ENCODE peak calls at places on chromosomes 4 and X, in six cellular contexts. T is midbrain, D is T-helper 2 cell, M is EH, R is GM12878, L is M059J. A is an unnamed sample.

GRCh38 chr4:177182156-177182555 is 127.5 kb upstream of the NEIL3 start:
- DNase-seq in T (no peak), D (no peak), M (peak; percentile 80), R (no peak), L (no peak), A (no peak)

GRCh38 chr4:174631901-174632758 is 109.8 kb upstream of the HPGD start:
- DNase-seq in T (peak; percentile 55), D (no peak), M (peak; percentile 39), R (no peak), L (peak; percentile 60), A (no peak)

GRCh38 chr4:82691431-82691830 is 107.2 kb downstream of the SCD5 start:
- DNase-seq in T (no peak), D (no peak), M (peak; percentile 32), R (no peak), L (no peak), A (no peak)

GRCh38 chrX:56994375-56995270 is 718 bp downstream of the SPIN3 start:
- DNase-seq in T (peak; percentile 40), D (no peak), M (no peak), R (no peak), L (no peak), A (no peak)

GRCh38 chr4:122612540-122612939 is 8.3 kb downstream of the IL21 start:
- DNase-seq in T (no peak), D (no peak), M (peak; percentile 13), R (no peak), L (no peak), A (no peak)

GRCh38 chr4:159946983-159947645 is 844.2 kb downstream of the RAPGEF2 start:
- DNase-seq in T (peak; percentile 60), D (no peak), M (peak; percentile 42), R (peak; percentile 2), L (peak; percentile 56), A (no peak)

GRCh38 chr4:137083571-137083970 is 448.7 kb downstream of the PCDH18 start:
- DNase-seq in T (no peak), D (no peak), M (peak; percentile 52), R (no peak), L (no peak), A (no peak)

GRCh38 chr4:67483868-67484602 is 61.3 kb downstream of the CENPC start:
- DNase-seq in T (no peak), D (no peak), M (peak; percentile 67), R (no peak), L (peak; percentile 7), A (no peak)

GRCh38 chr4:1985287-1985686 is 23.5 kb downstream of the NELFA start:
- DNase-seq in T (no peak), D (no peak), M (no peak), R (no peak), L (no peak), A (no peak)

GRCh38 chr4:31058656-31059055 is 338.5 kb downstream of the PCDH7 start:
- DNase-seq in T (peak; percentile 9), D (no peak), M (no peak), R (no peak), L (no peak), A (no peak)

GRCh38 chr4:64465263-64465662 is 56.0 kb upstream of the TECRL start:
- DNase-seq in T (no peak), D (no peak), M (no peak), R (no peak), L (no peak), A (no peak)

GRCh38 chr4:44538534-44538933 is 89.9 kb upstream of the KCTD8 start:
- DNase-seq in T (no peak), D (no peak), M (no peak), R (no peak), L (no peak), A (no peak)

GRCh38 chr4:107183155-107183774 is 147.2 kb upstream of the DKK2 start:
- DNase-seq in T (peak; percentile 44), D (no peak), M (peak; percentile 66), R (peak; percentile 3), L (peak; percentile 55), A (peak; percentile 0)

GRCh38 chr4:185965456-185966384 is 103.2 kb upstream of the TLR3 start:
- DNase-seq in T (no peak), D (no peak), M (no peak), R (peak; percentile 3), L (peak; percentile 3), A (no peak)

GRCh38 chrX:46294234-46294633 is 251.0 kb downstream of the ZNF674 start:
- DNase-seq in T (no peak), D (no peak), M (peak; percentile 80), R (no peak), L (peak; percentile 91), A (no peak)

GRCh38 chrX:23327104-23327503 is 7.5 kb upstream of the PTCHD1 start:
- DNase-seq in T (no peak), D (no peak), M (no peak), R (no peak), L (no peak), A (no peak)

GRCh38 chr4:145061325-145061920 is 36.6 kb downstream of the ANAPC10 start:
- DNase-seq in T (peak; percentile 49), D (no peak), M (peak; percentile 64), R (no peak), L (peak; percentile 40), A (no peak)

GRCh38 chr4:1170156-1170804 is 2.1 kb downstream of the SPON2 start:
- DNase-seq in T (no peak), D (no peak), M (no peak), R (no peak), L (no peak), A (no peak)

GRCh38 chr4:156971168-156971601 is 414 bp downstream of the PDGFC start:
- DNase-seq in T (no peak), D (no peak), M (no peak), R (no peak), L (no peak), A (no peak)

GRCh38 chr4:22343606-22344005 is 172.3 kb downstream of the ADGRA3 start:
- DNase-seq in T (no peak), D (no peak), M (no peak), R (no peak), L (no peak), A (no peak)

GRCh38 chr4:13601060-13601459 is 26.5 kb downstream of the BOD1L1 start:
- DNase-seq in T (no peak), D (no peak), M (no peak), R (peak; percentile 32), L (no peak), A (no peak)

GRCh38 chr4:113784497-113785254 is 23.1 kb upstream of the CAMK2D start:
- DNase-seq in T (no peak), D (no peak), M (peak; percentile 97), R (no peak), L (peak; percentile 96), A (no peak)

GRCh38 chr4:54281060-54281781 is 52.1 kb downstream of the PDGFRA start:
- DNase-seq in T (no peak), D (no peak), M (peak; percentile 96), R (no peak), L (peak; percentile 91), A (no peak)

GRCh38 chrX:114075073-114075673 is 508.7 kb upstream of the HTR2C start:
- DNase-seq in T (no peak), D (no peak), M (no peak), R (no peak), L (no peak), A (no peak)

GRCh38 chrX:10010686-10011085 is 43.5 kb downstream of the CLDN34 start:
- DNase-seq in T (no peak), D (no peak), M (peak; percentile 63), R (no peak), L (peak; percentile 73), A (no peak)

GRCh38 chrX:107561468-107562215 is 66.7 kb upstream of the PRPS1 start:
- DNase-seq in T (no peak), D (no peak), M (peak; percentile 49), R (no peak), L (no peak), A (no peak)

GRCh38 chr4:156169011-156169410 is 215.3 kb upstream of the CTSO start:
- DNase-seq in T (no peak), D (no peak), M (peak; percentile 80), R (no peak), L (peak; percentile 87), A (no peak)

GRCh38 chr4:8295471-8295870 is 25.9 kb downstream of the HTRA3 start:
- DNase-seq in T (no peak), D (no peak), M (no peak), R (no peak), L (no peak), A (no peak)

GRCh38 chrX:15863944-15864491 is 9.4 kb upstream of the AP1S2 start:
- DNase-seq in T (peak; percentile 10), D (no peak), M (no peak), R (no peak), L (no peak), A (no peak)

GRCh38 chr4:77734928-77735327 is 84.2 kb downstream of the CNOT6L start:
- DNase-seq in T (no peak), D (no peak), M (peak; percentile 70), R (peak; percentile 52), L (peak; percentile 77), A (no peak)

GRCh38 chr4:77332696-77333270 is 175.8 kb downstream of the CCNG2 start:
- DNase-seq in T (no peak), D (no peak), M (no peak), R (no peak), L (no peak), A (no peak)

GRCh38 chr4:139901516-139902327 is 236.1 kb downstream of the MGST2 start:
- DNase-seq in T (peak; percentile 47), D (no peak), M (peak; percentile 45), R (no peak), L (peak; percentile 25), A (no peak)

GRCh38 chrX:97308161-97308560 is 424.5 kb downstream of the RPA4 start:
- DNase-seq in T (no peak), D (no peak), M (peak; percentile 76), R (no peak), L (peak; percentile 57), A (no peak)

GRCh38 chr4:183716302-183716701 is 57.2 kb downstream of the TRAPPC11 start:
- DNase-seq in T (no peak), D (no peak), M (no peak), R (no peak), L (no peak), A (no peak)

GRCh38 chr4:8847764-8848163 is 23.9 kb downstream of the HMX1 start:
- DNase-seq in T (no peak), D (no peak), M (no peak), R (no peak), L (no peak), A (no peak)

GRCh38 chrX:23634181-23634580 is 33.1 kb upstream of the PRDX4 start:
- DNase-seq in T (no peak), D (no peak), M (no peak), R (no peak), L (peak; percentile 9), A (no peak)

A was measured in T-cell.